ENCODE peak calls at places on chromosomes 11 and 22, in five cellular contexts. One of them, this sample, is unnamed.

GRCh38 chr22:24434472-24435322 is 7.3 kb downstream of the ADORA2A start:
- DNase-seq in K562: no peak
- DNase-seq in H1: no peak
- DNase-seq in left ventricle myocardium inferior: no peak
- DNase-seq in HCT116: no peak
- DNase-seq in this sample: peak

GRCh38 chr11:63920126-63920869 is 3.3 kb upstream of the RCOR2 start:
- DNase-seq in K562: no peak
- DNase-seq in H1: no peak
- DNase-seq in left ventricle myocardium inferior: peak
- DNase-seq in HCT116: no peak
- DNase-seq in this sample: peak

GRCh38 chr11:72629266-72629665 is 45.0 kb downstream of the PDE2A start:
- DNase-seq in K562: no peak
- DNase-seq in H1: no peak
- DNase-seq in left ventricle myocardium inferior: peak
- DNase-seq in HCT116: no peak
- DNase-seq in this sample: peak

GRCh38 chr11:2813141-2813908 is 72.2 kb downstream of the CDKN1C start:
- DNase-seq in K562: no peak
- DNase-seq in H1: no peak
- DNase-seq in left ventricle myocardium inferior: peak
- DNase-seq in HCT116: no peak
- DNase-seq in this sample: peak

GRCh38 chr11:97398246-97398645 is 1008.4 kb downstream of the JRKL start:
- DNase-seq in K562: no peak
- DNase-seq in H1: no peak
- DNase-seq in left ventricle myocardium inferior: no peak
- DNase-seq in HCT116: no peak
- DNase-seq in this sample: no peak

GRCh38 chr11:57302489-57302888 is 22.3 kb downstream of the TNKS1BP1 start:
- DNase-seq in K562: no peak
- DNase-seq in H1: no peak
- DNase-seq in left ventricle myocardium inferior: no peak
- DNase-seq in HCT116: no peak
- DNase-seq in this sample: no peak

GRCh38 chr11:92745186-92745585 is 224.3 kb upstream of the MTNR1B start:
- DNase-seq in K562: no peak
- DNase-seq in H1: no peak
- DNase-seq in left ventricle myocardium inferior: no peak
- DNase-seq in HCT116: no peak
- DNase-seq in this sample: no peak

GRCh38 chr22:46040471-46041465 is 63.8 kb upstream of the WNT7B start:
- DNase-seq in K562: no peak
- DNase-seq in H1: no peak
- DNase-seq in left ventricle myocardium inferior: peak
- DNase-seq in HCT116: no peak
- DNase-seq in this sample: no peak

GRCh38 chr22:43970037-43970747 is 14.9 kb downstream of the SAMM50 start:
- DNase-seq in K562: peak
- DNase-seq in H1: no peak
- DNase-seq in left ventricle myocardium inferior: no peak
- DNase-seq in HCT116: no peak
- DNase-seq in this sample: no peak

GRCh38 chr22:18068381-18068988 is 9.3 kb upstream of the PEX26 start:
- DNase-seq in K562: no peak
- DNase-seq in H1: no peak
- DNase-seq in left ventricle myocardium inferior: no peak
- DNase-seq in HCT116: no peak
- DNase-seq in this sample: no peak

GRCh38 chr22:42685941-42686666 is 34.6 kb downstream of the A4GALT start:
- DNase-seq in K562: no peak
- DNase-seq in H1: no peak
- DNase-seq in left ventricle myocardium inferior: peak
- DNase-seq in HCT116: no peak
- DNase-seq in this sample: peak

GRCh38 chr22:42691440-42691839 is 29.2 kb downstream of the A4GALT start:
- DNase-seq in K562: no peak
- DNase-seq in H1: no peak
- DNase-seq in left ventricle myocardium inferior: no peak
- DNase-seq in HCT116: no peak
- DNase-seq in this sample: no peak

GRCh38 chr22:42686756-42687491 is 33.7 kb downstream of the A4GALT start:
- DNase-seq in K562: no peak
- DNase-seq in H1: no peak
- DNase-seq in left ventricle myocardium inferior: no peak
- DNase-seq in HCT116: no peak
- DNase-seq in this sample: no peak

GRCh38 chr22:42688914-42689275 is 31.8 kb downstream of the A4GALT start:
- DNase-seq in K562: no peak
- DNase-seq in H1: no peak
- DNase-seq in left ventricle myocardium inferior: no peak
- DNase-seq in HCT116: no peak
- DNase-seq in this sample: peak

DNA sequence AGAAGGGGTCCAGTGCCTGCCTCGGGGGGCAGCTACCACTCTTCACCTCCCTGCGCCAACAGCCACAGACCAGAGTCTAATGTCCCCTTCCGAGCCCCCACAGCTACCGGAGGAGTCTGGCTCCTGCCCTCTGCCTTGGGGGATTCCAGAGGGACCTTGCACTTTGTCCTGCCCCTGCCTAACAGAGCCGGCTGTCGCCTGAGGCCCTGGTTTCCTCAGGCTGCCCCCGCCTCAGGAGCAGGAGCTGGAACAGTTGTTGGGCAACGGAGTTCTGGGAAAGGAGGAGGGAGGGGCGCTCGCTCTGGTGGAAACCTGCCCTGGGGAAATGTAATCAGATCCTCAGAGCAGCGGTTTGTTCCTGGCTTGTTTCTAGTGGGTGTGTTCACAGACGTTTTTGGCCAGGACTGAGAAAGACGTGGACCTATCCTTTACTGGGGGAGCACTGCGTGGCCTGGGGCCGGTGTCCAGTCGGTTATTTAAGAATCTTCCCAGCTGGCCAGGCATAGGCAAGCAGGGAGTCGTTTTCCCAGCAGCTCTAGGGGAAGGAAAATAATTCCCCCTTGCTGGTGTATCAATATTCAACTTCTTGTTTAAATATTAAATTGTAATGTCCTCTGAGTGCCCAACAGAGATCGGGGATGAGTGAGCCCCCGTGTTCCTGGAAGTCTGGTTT is 32.3 kb downstream of the A4GALT start:
- DNase-seq in K562: peak
- DNase-seq in H1: no peak
- DNase-seq in left ventricle myocardium inferior: peak
- DNase-seq in HCT116: no peak
- DNase-seq in this sample: peak
- H3K4me3 ChIP-seq in K562: no peak
- H3K4me3 ChIP-seq in H1: no peak
- H3K4me3 ChIP-seq in left ventricle myocardium inferior: peak
- H3K4me3 ChIP-seq in HCT116: no peak
- H3K4me3 ChIP-seq in this sample: peak

DNA sequence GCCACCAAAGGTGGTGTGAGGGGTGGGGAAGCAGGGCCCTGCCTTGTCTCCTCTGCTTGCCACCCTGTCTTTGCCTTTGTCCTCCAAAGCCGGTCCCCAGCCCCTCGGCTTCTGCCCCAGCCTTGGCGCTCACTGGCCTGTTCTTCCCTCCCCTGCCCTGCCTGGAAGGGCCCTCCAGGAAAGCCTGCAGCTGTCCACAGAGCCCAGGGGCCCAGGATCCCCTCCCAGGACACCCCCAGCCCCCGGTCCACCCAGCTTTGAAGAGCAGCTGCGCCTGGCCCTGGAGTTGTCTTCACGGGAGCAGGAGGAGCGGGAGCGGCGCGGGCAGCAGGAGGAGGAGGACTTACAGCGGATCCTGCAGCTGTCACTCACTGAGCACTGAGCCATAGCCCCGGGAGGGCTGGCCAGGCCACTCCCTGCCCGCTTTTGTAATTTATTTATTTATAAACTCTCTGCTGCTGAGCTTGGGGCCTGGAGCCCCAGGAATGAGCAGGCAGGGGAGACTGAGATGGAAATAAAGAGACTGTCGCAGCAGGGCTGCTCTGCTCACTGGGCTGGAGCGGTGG is 1.3 kb upstream of the SSH3 start:
- DNase-seq in K562: peak
- DNase-seq in H1: no peak
- DNase-seq in left ventricle myocardium inferior: peak
- DNase-seq in HCT116: no peak
- DNase-seq in this sample: peak
- H3K4me3 ChIP-seq in K562: no peak
- H3K4me3 ChIP-seq in H1: peak
- H3K4me3 ChIP-seq in left ventricle myocardium inferior: peak
- H3K4me3 ChIP-seq in HCT116: peak
- H3K4me3 ChIP-seq in this sample: no peak

GRCh38 chr11:95154514-95154913 is 64.9 kb downstream of the ENDOD1 start:
- DNase-seq in K562: peak
- DNase-seq in H1: no peak
- DNase-seq in left ventricle myocardium inferior: no peak
- DNase-seq in HCT116: peak
- DNase-seq in this sample: peak
- H3K4me3 ChIP-seq in K562: no peak
- H3K4me3 ChIP-seq in H1: no peak
- H3K4me3 ChIP-seq in left ventricle myocardium inferior: no peak
- H3K4me3 ChIP-seq in HCT116: no peak
- H3K4me3 ChIP-seq in this sample: no peak

DNA sequence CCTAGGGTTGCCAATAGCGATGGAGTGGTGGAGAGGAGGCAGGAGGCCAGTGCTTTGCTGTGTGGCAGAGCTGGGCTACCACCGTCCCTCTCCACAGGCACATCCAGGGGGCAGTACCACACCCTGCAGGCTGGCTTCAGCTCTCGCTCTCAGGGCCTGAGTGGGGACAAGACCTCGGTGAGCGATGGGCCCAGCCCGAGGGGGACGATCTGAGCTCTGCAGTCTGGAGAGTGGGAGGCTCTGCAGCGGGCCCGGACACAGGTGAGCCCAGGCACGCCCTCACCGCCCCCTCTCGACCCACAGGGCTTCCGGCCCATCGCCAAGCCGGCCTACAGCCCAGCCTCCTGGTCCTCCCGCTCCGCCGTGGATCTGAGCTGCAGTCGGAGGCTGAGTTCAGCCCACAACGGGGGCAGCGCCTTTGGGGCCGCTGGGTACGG is 2.5 kb downstream of the PKP3 start:
- DNase-seq in K562: no peak
- DNase-seq in H1: no peak
- DNase-seq in left ventricle myocardium inferior: no peak
- DNase-seq in HCT116: no peak
- DNase-seq in this sample: peak
- H3K4me3 ChIP-seq in K562: no peak
- H3K4me3 ChIP-seq in H1: no peak
- H3K4me3 ChIP-seq in left ventricle myocardium inferior: peak
- H3K4me3 ChIP-seq in HCT116: no peak
- H3K4me3 ChIP-seq in this sample: peak

GRCh38 chr11:279966-280761 is 2.0 kb downstream of the NLRP6 start:
- DNase-seq in K562: no peak
- DNase-seq in H1: no peak
- DNase-seq in left ventricle myocardium inferior: no peak
- DNase-seq in HCT116: no peak
- DNase-seq in this sample: no peak
- H3K4me3 ChIP-seq in K562: no peak
- H3K4me3 ChIP-seq in H1: no peak
- H3K4me3 ChIP-seq in left ventricle myocardium inferior: peak
- H3K4me3 ChIP-seq in HCT116: no peak
- H3K4me3 ChIP-seq in this sample: no peak

DNA sequence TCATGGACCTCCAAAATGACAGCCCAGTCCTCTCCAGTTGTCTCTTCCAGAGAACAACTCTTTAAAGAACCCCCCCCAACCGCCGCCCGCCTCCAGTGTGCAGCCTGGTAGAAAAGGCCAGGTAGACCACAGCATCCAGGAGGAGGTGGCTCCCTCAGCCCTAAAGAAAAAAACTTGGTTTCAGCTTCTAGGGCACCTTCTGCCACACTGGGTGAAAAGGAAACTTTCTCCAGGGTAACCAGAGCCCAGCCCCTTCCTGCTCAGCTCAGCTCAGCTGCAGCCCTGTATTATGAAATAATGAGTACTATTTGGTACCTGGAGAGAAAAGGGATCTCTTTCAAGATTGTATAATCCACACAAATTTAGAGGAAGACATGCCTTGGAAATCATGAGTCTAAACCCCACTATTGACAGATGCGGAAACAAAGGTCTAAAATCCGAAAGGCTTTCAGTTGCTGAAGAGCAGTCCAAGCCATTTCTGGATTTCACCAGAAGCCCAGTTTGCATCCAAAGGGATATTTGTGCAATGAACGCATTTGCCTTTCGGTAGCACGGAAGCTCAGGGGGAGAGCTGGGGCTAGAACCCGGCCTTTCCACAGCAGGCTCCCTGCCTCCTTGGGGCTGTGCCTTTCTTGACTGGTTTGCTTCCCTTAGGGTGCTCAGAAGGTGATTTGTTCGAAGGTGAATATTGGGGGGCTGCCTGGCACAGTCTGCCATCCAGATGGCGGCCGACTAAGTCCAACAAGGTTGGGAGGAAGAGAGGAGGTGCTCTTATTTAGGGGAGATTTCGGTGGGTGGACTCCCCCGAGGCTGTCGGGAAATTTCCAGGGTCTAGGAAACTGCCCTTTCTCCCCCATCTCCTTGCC is 3.3 kb downstream of the FXYD6 start:
- DNase-seq in K562: no peak
- DNase-seq in H1: no peak
- DNase-seq in left ventricle myocardium inferior: no peak
- DNase-seq in HCT116: no peak
- DNase-seq in this sample: no peak
- H3K4me3 ChIP-seq in K562: no peak
- H3K4me3 ChIP-seq in H1: no peak
- H3K4me3 ChIP-seq in left ventricle myocardium inferior: peak
- H3K4me3 ChIP-seq in HCT116: no peak
- H3K4me3 ChIP-seq in this sample: no peak

GRCh38 chr22:41429232-41429945 is 17.2 kb downstream of the TOB2 start:
- DNase-seq in K562: no peak
- DNase-seq in H1: no peak
- DNase-seq in left ventricle myocardium inferior: no peak
- DNase-seq in HCT116: no peak
- DNase-seq in this sample: peak

GRCh38 chr22:41425704-41426365 is 20.8 kb downstream of the TOB2 start:
- DNase-seq in K562: no peak
- DNase-seq in H1: no peak
- DNase-seq in left ventricle myocardium inferior: no peak
- DNase-seq in HCT116: no peak
- DNase-seq in this sample: peak

GRCh38 chr22:41435560-41435959 is 11.0 kb downstream of the TOB2 start:
- DNase-seq in K562: no peak
- DNase-seq in H1: no peak
- DNase-seq in left ventricle myocardium inferior: no peak
- DNase-seq in HCT116: no peak
- DNase-seq in this sample: no peak

GRCh38 chr22:41431656-41432055 is 14.9 kb downstream of the TOB2 start:
- DNase-seq in K562: no peak
- DNase-seq in H1: no peak
- DNase-seq in left ventricle myocardium inferior: no peak
- DNase-seq in HCT116: no peak
- DNase-seq in this sample: no peak

GRCh38 chr22:41429946-41430332 is 16.7 kb downstream of the TOB2 start:
- DNase-seq in K562: no peak
- DNase-seq in H1: no peak
- DNase-seq in left ventricle myocardium inferior: no peak
- DNase-seq in HCT116: no peak
- DNase-seq in this sample: no peak
- H3K4me3 ChIP-seq in K562: no peak
- H3K4me3 ChIP-seq in H1: no peak
- H3K4me3 ChIP-seq in left ventricle myocardium inferior: no peak
- H3K4me3 ChIP-seq in HCT116: no peak
- H3K4me3 ChIP-seq in this sample: no peak